ENCODE peak calls at places on chromosomes 2 and 18, in nine cellular contexts. N is B cell, R is IMR-90, T is mesothelial cell of epicardium, F is neural crest cell, O is cardiac fibroblast, C is adrenal gland, J is fibroblast of pulmonary artery, D is Peyer's patch. H is an unnamed sample.

GRCh38 chr2:40218679-40219078 is 233.2 kb downstream of the SLC8A1 start:
- DNase-seq in N (no peak), J (no peak), R (no peak), F (no peak), D (peak; percentile 52), C (peak; percentile 68), O (peak; percentile 63), T (no peak), H (no peak)

GRCh38 chr18:7084080-7084765 is 33.4 kb downstream of the LAMA1 start:
- DNase-seq in N (no peak), T (no peak), R (peak; percentile 60), J (peak; percentile 70), C (no peak), O (peak; percentile 63), F (no peak), D (no peak), H (no peak)

GRCh38 chr2:49490710-49491109 is 336.4 kb upstream of the FSHR start:
- DNase-seq in N (no peak), T (no peak), J (peak; percentile 45), O (peak; percentile 11), D (no peak), C (no peak), F (no peak), R (no peak), H (no peak)

GRCh38 chr2:207241198-207241597 is 75.5 kb upstream of the KLF7 start:
- DNase-seq in T (no peak), N (no peak), D (no peak), J (no peak), O (no peak), C (no peak), F (no peak), R (peak; percentile 32), H (no peak)

GRCh38 chr2:50084086-50084843 is 930.0 kb upstream of the FSHR start:
- DNase-seq in J (no peak), R (no peak), D (no peak), C (no peak), N (no peak), F (no peak), T (no peak), O (no peak), H (no peak)

GRCh38 chr18:34977787-34978532 is 63.3 kb upstream of the MAPRE2 start:
- DNase-seq in J (no peak), C (peak; percentile 67), F (peak; percentile 28), N (peak; percentile 26), D (peak; percentile 79), R (peak; percentile 6), O (no peak), T (no peak), H (no peak)

GRCh38 chr2:212076456-212076855 is 462.1 kb downstream of the ERBB4 start:
- DNase-seq in D (no peak), N (no peak), J (no peak), F (no peak), T (no peak), O (no peak), C (no peak), R (no peak), H (no peak)

GRCh38 chr2:225074366-225074765 is 32.1 kb upstream of the DOCK10 start:
- DNase-seq in J (peak; percentile 52), O (peak; percentile 73), N (no peak), R (no peak), D (no peak), T (no peak), F (no peak), C (no peak), H (no peak)

GRCh38 chr2:104758199-104758620 is 95.7 kb upstream of the POU3F3 start:
- DNase-seq in C (peak; percentile 57), O (no peak), N (no peak), R (no peak), F (peak; percentile 3), T (no peak), J (no peak), D (no peak), H (no peak)

GRCh38 chr18:50454379-50455005 is 79.6 kb downstream of the SKA1 start:
- DNase-seq in C (no peak), T (no peak), O (no peak), R (no peak), F (no peak), N (no peak), D (no peak), J (no peak), H (no peak)

DNA sequence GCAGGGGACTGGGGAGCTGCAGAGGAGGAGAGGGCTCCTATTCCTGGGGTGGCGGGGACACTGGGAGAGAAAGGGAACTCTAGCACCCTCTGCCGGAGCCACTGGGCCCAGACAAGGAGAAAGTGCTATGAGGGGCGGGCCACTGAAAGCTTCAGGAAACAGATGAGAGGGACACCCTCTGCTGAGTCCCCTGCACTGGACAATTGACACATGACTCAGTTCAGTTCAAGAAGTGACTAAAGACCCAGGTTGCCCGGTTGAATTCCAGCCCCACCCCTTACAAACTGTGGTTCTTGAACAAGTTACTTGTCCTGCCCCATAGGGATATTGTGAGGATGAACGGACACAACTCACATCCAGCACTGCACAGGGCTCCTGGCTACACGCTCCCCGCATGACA is 5.0 kb downstream of the RUFY4 start:
- DNase-seq in R (peak; percentile 7), F (peak; percentile 41), N (peak; percentile 23), D (no peak), C (peak; percentile 66), T (no peak), J (peak; percentile 8), O (peak; percentile 10), H (no peak)
- TF ChIP-seq CTCF in R (peak; percentile 47), F (peak; percentile 49), N (peak; percentile 18), D (no peak), C (peak; percentile 48), T (no peak), J (peak; percentile 53), O (peak; percentile 60), H (peak; percentile 44)

DNA sequence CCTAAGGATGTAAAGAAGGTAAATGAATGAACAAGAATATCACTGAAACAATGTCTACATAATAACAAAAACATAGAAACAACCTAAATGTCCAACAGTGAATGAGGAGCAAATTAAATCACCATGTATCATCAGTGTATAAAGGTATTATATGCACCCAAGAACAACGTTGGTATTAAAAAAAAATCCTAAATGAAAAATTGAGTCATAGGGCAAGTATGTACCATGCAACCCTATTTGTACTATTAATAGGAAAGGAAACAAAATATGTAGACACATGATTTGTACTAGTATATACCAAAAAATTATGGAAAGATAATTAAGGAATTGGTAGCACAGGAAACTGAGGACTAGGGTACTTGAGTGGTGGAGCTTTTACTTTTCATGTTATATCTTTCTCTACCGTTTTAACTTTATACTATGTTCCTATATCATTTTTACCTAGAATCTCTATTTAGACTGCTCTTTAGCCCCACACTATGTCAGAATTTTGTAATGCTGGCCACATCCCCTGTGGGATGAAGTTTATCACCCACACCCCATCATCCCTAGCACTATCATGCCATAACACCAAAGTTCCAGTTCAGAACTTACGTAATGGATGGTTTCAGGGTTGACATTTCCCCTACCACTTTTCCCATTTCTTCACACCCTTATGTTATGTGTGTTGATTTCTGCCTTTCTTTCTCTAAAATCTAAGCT is 25.6 kb downstream of the IKZF2 start:
- DNase-seq in C (no peak), F (no peak), D (no peak), T (no peak), J (no peak), O (peak; percentile 15), R (peak; percentile 6), N (no peak), H (no peak)
- TF ChIP-seq CTCF in C (no peak), F (no peak), D (no peak), T (no peak), J (no peak), O (peak; percentile 12), R (no peak), N (no peak), H (no peak)

GRCh38 chr2:97749611-97750010 is 36.2 kb downstream of the ZAP70 start:
- DNase-seq in J (no peak), N (no peak), D (no peak), O (no peak), R (no peak), T (no peak), C (no peak), F (no peak), H (no peak)

GRCh38 chr2:97747285-97747684 is 33.9 kb downstream of the ZAP70 start:
- DNase-seq in R (no peak), N (no peak), D (no peak), F (no peak), T (no peak), O (no peak), C (no peak), J (no peak), H (no peak)

GRCh38 chr2:97747716-97748115 is 34.3 kb downstream of the ZAP70 start:
- DNase-seq in D (no peak), N (no peak), C (no peak), J (no peak), T (no peak), F (no peak), R (no peak), O (peak; percentile 34), H (no peak)

GRCh38 chr2:97750017-97750416 is 36.6 kb downstream of the ZAP70 start:
- DNase-seq in O (no peak), T (no peak), N (no peak), R (no peak), C (no peak), F (no peak), J (no peak), D (no peak), H (no peak)

DNA sequence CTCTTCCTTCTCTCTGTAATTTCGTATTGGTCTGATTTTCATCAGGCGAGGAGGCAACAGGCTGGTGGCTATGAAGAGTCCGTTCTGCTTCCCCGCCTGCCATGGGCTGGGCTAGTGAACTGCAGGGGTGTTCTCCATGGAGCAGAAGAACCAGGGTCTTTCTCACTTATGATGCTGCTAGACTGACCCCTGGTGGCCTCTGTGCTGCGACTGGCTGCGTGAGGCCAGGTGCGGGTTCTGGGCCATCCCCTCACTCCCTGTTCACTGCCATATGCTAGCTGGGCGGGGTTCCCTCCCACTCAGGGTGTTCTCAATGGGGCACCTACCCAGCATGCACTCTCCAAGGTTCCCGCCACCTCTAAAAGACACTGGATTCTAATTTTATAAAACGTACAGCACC is 35.0 kb downstream of the ZAP70 start:
- DNase-seq in N (peak; percentile 60), T (no peak), O (peak; percentile 26), C (no peak), F (peak; percentile 26), R (no peak), J (peak; percentile 16), D (no peak), H (peak; percentile 62)
- TF ChIP-seq CTCF in N (peak; percentile 27), T (no peak), O (peak; percentile 43), C (no peak), F (peak; percentile 43), R (no peak), J (peak; percentile 12), D (peak; percentile 15), H (peak; percentile 46)

DNA sequence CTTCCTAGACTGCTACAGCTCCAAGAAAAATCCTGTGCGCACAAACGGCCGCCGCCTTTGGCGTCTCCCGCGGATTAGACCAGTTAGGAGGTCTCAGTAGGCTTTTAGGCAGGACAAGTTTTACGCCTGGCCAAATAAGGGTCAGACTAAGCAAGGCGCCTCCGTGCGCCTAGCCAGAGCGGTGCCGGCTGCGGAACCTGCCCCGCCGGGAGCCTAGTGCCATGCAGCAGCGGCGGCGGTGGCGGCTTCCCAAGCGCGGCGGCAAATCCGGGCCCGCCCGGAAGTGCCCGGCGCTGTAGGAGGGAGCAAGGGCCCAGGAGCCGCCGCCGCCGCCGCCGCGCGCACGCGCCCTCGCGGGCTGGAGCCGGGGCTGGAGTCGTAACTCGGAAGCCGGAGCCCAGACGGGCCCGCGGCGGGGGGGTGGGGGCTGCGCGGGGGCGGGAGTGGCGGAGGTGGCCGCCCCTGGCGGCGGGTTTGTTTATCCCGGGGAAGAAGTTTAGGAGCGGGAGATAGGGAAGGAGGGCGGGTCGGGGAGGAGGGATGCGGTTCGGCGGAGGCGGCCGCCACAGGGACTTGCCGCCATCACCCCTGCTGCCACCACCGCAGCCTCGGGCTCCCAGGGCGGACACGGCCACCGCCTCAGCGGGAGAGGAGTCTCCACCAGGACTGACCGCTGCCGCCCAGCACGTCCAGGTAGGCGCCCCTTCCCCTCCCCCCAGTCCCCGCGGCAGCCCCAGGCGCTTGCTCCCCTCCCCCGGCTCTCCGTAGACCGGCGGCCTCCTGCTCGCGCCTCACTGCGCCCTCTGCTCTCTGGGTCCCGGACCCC is at the start of gene SPOPL:
- DNase-seq in C (peak; percentile 95), N (peak; percentile 94), D (peak; percentile 95), O (peak; percentile 92), R (peak; percentile 74), J (peak; percentile 83), F (peak; percentile 80), T (peak; percentile 83), H (peak; percentile 75)
- TF ChIP-seq CTCF in C (peak; percentile 58), N (peak; percentile 47), D (no peak), O (no peak), R (no peak), J (no peak), F (peak; percentile 53), T (peak; percentile 26), H (no peak)